ENCODE peak calls at places on chromosomes 12 and 14, in six cellular contexts. One of them, this sample, is unnamed.

GRCh38 chr14:92556255-92556741 is 42.7 kb downstream of the RIN3 start:
- DNase-seq in brain microvascular endothelial cell: no peak
- DNase-seq in suprapubic skin: no peak
- DNase-seq in psoas muscle: no peak
- DNase-seq in IMR-90: peak
- DNase-seq in A549: no peak
- DNase-seq in this sample: no peak

GRCh38 chr12:69272511-69272910 is 33.1 kb downstream of the CPSF6 start:
- DNase-seq in brain microvascular endothelial cell: no peak
- DNase-seq in suprapubic skin: no peak
- DNase-seq in psoas muscle: no peak
- DNase-seq in IMR-90: no peak
- DNase-seq in A549: no peak
- DNase-seq in this sample: no peak

GRCh38 chr12:115341442-115341841 is 657.5 kb upstream of the TBX3 start:
- DNase-seq in brain microvascular endothelial cell: peak
- DNase-seq in suprapubic skin: peak
- DNase-seq in psoas muscle: peak
- DNase-seq in IMR-90: peak
- DNase-seq in A549: peak
- DNase-seq in this sample: no peak

GRCh38 chr12:124005736-124006581 is 32.9 kb downstream of the ZNF664 start:
- DNase-seq in brain microvascular endothelial cell: no peak
- DNase-seq in suprapubic skin: no peak
- DNase-seq in psoas muscle: no peak
- DNase-seq in IMR-90: no peak
- DNase-seq in A549: no peak
- DNase-seq in this sample: no peak

GRCh38 chr12:104381721-104382480 is 74.8 kb upstream of the CHST11 start:
- DNase-seq in brain microvascular endothelial cell: peak
- DNase-seq in suprapubic skin: peak
- DNase-seq in psoas muscle: peak
- DNase-seq in IMR-90: peak
- DNase-seq in A549: peak
- DNase-seq in this sample: peak

GRCh38 chr14:93333631-93334095 is 827 bp upstream of the BTBD7 start:
- DNase-seq in brain microvascular endothelial cell: no peak
- DNase-seq in suprapubic skin: no peak
- DNase-seq in psoas muscle: no peak
- DNase-seq in IMR-90: no peak
- DNase-seq in A549: no peak
- DNase-seq in this sample: no peak

GRCh38 chr12:100403446-100403845 is 46.6 kb downstream of the SLC17A8 start:
- DNase-seq in brain microvascular endothelial cell: peak
- DNase-seq in suprapubic skin: no peak
- DNase-seq in psoas muscle: no peak
- DNase-seq in IMR-90: no peak
- DNase-seq in A549: no peak
- DNase-seq in this sample: no peak

GRCh38 chr12:64883264-64884163 is 59.1 kb downstream of the TBC1D30 start:
- DNase-seq in brain microvascular endothelial cell: no peak
- DNase-seq in suprapubic skin: no peak
- DNase-seq in psoas muscle: no peak
- DNase-seq in IMR-90: no peak
- DNase-seq in A549: peak
- DNase-seq in this sample: no peak

GRCh38 chr12:127987199-127987901 is 279.6 kb upstream of the TMEM132C start:
- DNase-seq in brain microvascular endothelial cell: peak
- DNase-seq in suprapubic skin: no peak
- DNase-seq in psoas muscle: peak
- DNase-seq in IMR-90: no peak
- DNase-seq in A549: no peak
- DNase-seq in this sample: no peak

GRCh38 chr12:106903241-106903950 is 52.3 kb upstream of the TMEM263 start:
- DNase-seq in brain microvascular endothelial cell: peak
- DNase-seq in suprapubic skin: peak
- DNase-seq in psoas muscle: peak
- DNase-seq in IMR-90: peak
- DNase-seq in A549: peak
- DNase-seq in this sample: peak

GRCh38 chr12:80805106-80805505 is 88.4 kb downstream of the MYF5 start:
- DNase-seq in brain microvascular endothelial cell: no peak
- DNase-seq in suprapubic skin: no peak
- DNase-seq in psoas muscle: no peak
- DNase-seq in IMR-90: peak
- DNase-seq in A549: no peak
- DNase-seq in this sample: no peak

GRCh38 chr14:100824156-100824555 is 1.8 kb upstream of the MEG3 start:
- DNase-seq in brain microvascular endothelial cell: peak
- DNase-seq in suprapubic skin: no peak
- DNase-seq in psoas muscle: peak
- DNase-seq in IMR-90: peak
- DNase-seq in A549: no peak
- DNase-seq in this sample: peak

GRCh38 chr14:52706286-52706685 is 714 bp upstream of the PSMC6 start:
- DNase-seq in brain microvascular endothelial cell: no peak
- DNase-seq in suprapubic skin: no peak
- DNase-seq in psoas muscle: no peak
- DNase-seq in IMR-90: peak
- DNase-seq in A549: no peak
- DNase-seq in this sample: no peak

GRCh38 chr12:2402180-2402579 is 349.4 kb downstream of the CACNA1C start:
- DNase-seq in brain microvascular endothelial cell: no peak
- DNase-seq in suprapubic skin: no peak
- DNase-seq in psoas muscle: no peak
- DNase-seq in IMR-90: no peak
- DNase-seq in A549: no peak
- DNase-seq in this sample: no peak

GRCh38 chr14:99174920-99175319 is 97.1 kb downstream of the BCL11B start:
- DNase-seq in brain microvascular endothelial cell: no peak
- DNase-seq in suprapubic skin: peak
- DNase-seq in psoas muscle: no peak
- DNase-seq in IMR-90: no peak
- DNase-seq in A549: no peak
- DNase-seq in this sample: no peak

GRCh38 chr12:19880724-19881123 is 441.4 kb downstream of the AEBP2 start:
- DNase-seq in brain microvascular endothelial cell: no peak
- DNase-seq in suprapubic skin: no peak
- DNase-seq in psoas muscle: no peak
- DNase-seq in IMR-90: no peak
- DNase-seq in A549: no peak
- DNase-seq in this sample: no peak

GRCh38 chr14:68409355-68409754 is 383.5 kb downstream of the ZFP36L1 start:
- DNase-seq in brain microvascular endothelial cell: no peak
- DNase-seq in suprapubic skin: no peak
- DNase-seq in psoas muscle: no peak
- DNase-seq in IMR-90: no peak
- DNase-seq in A549: no peak
- DNase-seq in this sample: no peak

GRCh38 chr14:78152246-78153068 is 17.7 kb upstream of the NRXN3 start:
- DNase-seq in brain microvascular endothelial cell: no peak
- DNase-seq in suprapubic skin: no peak
- DNase-seq in psoas muscle: no peak
- DNase-seq in IMR-90: no peak
- DNase-seq in A549: no peak
- DNase-seq in this sample: no peak

GRCh38 chr14:96363751-96364336 is 518 bp downstream of the GSKIP start:
- DNase-seq in brain microvascular endothelial cell: peak
- DNase-seq in suprapubic skin: no peak
- DNase-seq in psoas muscle: peak
- DNase-seq in IMR-90: peak
- DNase-seq in A549: peak
- DNase-seq in this sample: peak

GRCh38 chr14:69818760-69819191 is 21.7 kb upstream of the SLC10A1 start:
- DNase-seq in brain microvascular endothelial cell: peak
- DNase-seq in suprapubic skin: no peak
- DNase-seq in psoas muscle: peak
- DNase-seq in IMR-90: peak
- DNase-seq in A549: peak
- DNase-seq in this sample: peak

GRCh38 chr12:51531982-51532497 is 59.0 kb upstream of the SCN8A start:
- DNase-seq in brain microvascular endothelial cell: peak
- DNase-seq in suprapubic skin: no peak
- DNase-seq in psoas muscle: peak
- DNase-seq in IMR-90: peak
- DNase-seq in A549: peak
- DNase-seq in this sample: peak

GRCh38 chr12:113461666-113462065 is 10.0 kb downstream of the LHX5 start:
- DNase-seq in brain microvascular endothelial cell: no peak
- DNase-seq in suprapubic skin: no peak
- DNase-seq in psoas muscle: no peak
- DNase-seq in IMR-90: no peak
- DNase-seq in A549: peak
- DNase-seq in this sample: no peak

GRCh38 chr14:76929927-76930326 is 98.6 kb downstream of the IRF2BPL start:
- DNase-seq in brain microvascular endothelial cell: no peak
- DNase-seq in suprapubic skin: no peak
- DNase-seq in psoas muscle: no peak
- DNase-seq in IMR-90: no peak
- DNase-seq in A549: no peak
- DNase-seq in this sample: no peak

GRCh38 chr12:88658009-88658408 is 77.7 kb upstream of the KITLG start:
- DNase-seq in brain microvascular endothelial cell: no peak
- DNase-seq in suprapubic skin: no peak
- DNase-seq in psoas muscle: no peak
- DNase-seq in IMR-90: no peak
- DNase-seq in A549: no peak
- DNase-seq in this sample: no peak

GRCh38 chr12:117212563-117213190 is 22.4 kb upstream of the FBXO21 start:
- DNase-seq in brain microvascular endothelial cell: peak
- DNase-seq in suprapubic skin: peak
- DNase-seq in psoas muscle: peak
- DNase-seq in IMR-90: peak
- DNase-seq in A549: peak
- DNase-seq in this sample: no peak

GRCh38 chr14:78673845-78674244 is 503.7 kb downstream of the NRXN3 start:
- DNase-seq in brain microvascular endothelial cell: no peak
- DNase-seq in suprapubic skin: no peak
- DNase-seq in psoas muscle: no peak
- DNase-seq in IMR-90: no peak
- DNase-seq in A549: no peak
- DNase-seq in this sample: no peak

GRCh38 chr12:71476513-71476912 is 36.9 kb downstream of the LGR5 start:
- DNase-seq in brain microvascular endothelial cell: peak
- DNase-seq in suprapubic skin: no peak
- DNase-seq in psoas muscle: no peak
- DNase-seq in IMR-90: peak
- DNase-seq in A549: no peak
- DNase-seq in this sample: no peak

GRCh38 chr14:74911704-74912103 is 11.4 kb downstream of the RPS6KL1 start:
- DNase-seq in brain microvascular endothelial cell: no peak
- DNase-seq in suprapubic skin: no peak
- DNase-seq in psoas muscle: no peak
- DNase-seq in IMR-90: no peak
- DNase-seq in A549: no peak
- DNase-seq in this sample: no peak

GRCh38 chr12:94074970-94075695 is 73.2 kb upstream of the PLXNC1 start:
- DNase-seq in brain microvascular endothelial cell: peak
- DNase-seq in suprapubic skin: no peak
- DNase-seq in psoas muscle: peak
- DNase-seq in IMR-90: peak
- DNase-seq in A549: peak
- DNase-seq in this sample: peak

GRCh38 chr14:74964787-74965769 is 9.7 kb upstream of the PGF start:
- DNase-seq in brain microvascular endothelial cell: no peak
- DNase-seq in suprapubic skin: no peak
- DNase-seq in psoas muscle: no peak
- DNase-seq in IMR-90: peak
- DNase-seq in A549: no peak
- DNase-seq in this sample: no peak

GRCh38 chr14:51564986-51565604 is 86.6 kb upstream of the FRMD6 start:
- DNase-seq in brain microvascular endothelial cell: no peak
- DNase-seq in suprapubic skin: no peak
- DNase-seq in psoas muscle: no peak
- DNase-seq in IMR-90: no peak
- DNase-seq in A549: no peak
- DNase-seq in this sample: no peak

GRCh38 chr12:752673-753400 is 458 bp downstream of the WNK1 start:
- DNase-seq in brain microvascular endothelial cell: peak
- DNase-seq in suprapubic skin: peak
- DNase-seq in psoas muscle: peak
- DNase-seq in IMR-90: peak
- DNase-seq in A549: no peak
- DNase-seq in this sample: peak
- TF ChIP-seq CTCF in brain microvascular endothelial cell: no peak
- TF ChIP-seq CTCF in suprapubic skin: peak
- TF ChIP-seq CTCF in psoas muscle: peak
- TF ChIP-seq CTCF in IMR-90: peak
- TF ChIP-seq CTCF in A549: no peak
- TF ChIP-seq CTCF in this sample: peak

DNA sequence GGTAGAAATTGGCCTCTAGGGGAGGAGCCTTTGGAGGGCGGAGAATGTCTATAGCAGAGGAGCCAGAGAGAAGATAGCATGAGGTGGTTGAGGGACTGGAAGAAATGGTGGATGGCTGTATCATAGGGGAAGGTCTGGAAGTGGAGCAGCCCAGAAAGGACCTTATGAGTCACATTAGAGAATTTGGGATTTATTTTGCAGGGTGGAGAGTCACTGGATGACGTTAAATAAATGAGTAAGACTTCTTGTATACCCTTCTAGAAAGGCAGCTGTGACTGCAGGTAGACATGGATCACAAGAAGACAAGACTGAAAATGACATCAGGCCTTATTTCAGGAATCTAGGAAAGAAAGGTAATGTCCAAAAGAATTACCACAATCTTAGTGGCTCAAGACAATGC is 208.2 kb upstream of the TMTC1 start:
- DNase-seq in brain microvascular endothelial cell: no peak
- DNase-seq in suprapubic skin: no peak
- DNase-seq in psoas muscle: no peak
- DNase-seq in IMR-90: peak
- DNase-seq in A549: no peak
- DNase-seq in this sample: no peak
- TF ChIP-seq CTCF in brain microvascular endothelial cell: no peak
- TF ChIP-seq CTCF in suprapubic skin: no peak
- TF ChIP-seq CTCF in psoas muscle: no peak
- TF ChIP-seq CTCF in IMR-90: no peak
- TF ChIP-seq CTCF in A549: no peak
- TF ChIP-seq CTCF in this sample: no peak

DNA sequence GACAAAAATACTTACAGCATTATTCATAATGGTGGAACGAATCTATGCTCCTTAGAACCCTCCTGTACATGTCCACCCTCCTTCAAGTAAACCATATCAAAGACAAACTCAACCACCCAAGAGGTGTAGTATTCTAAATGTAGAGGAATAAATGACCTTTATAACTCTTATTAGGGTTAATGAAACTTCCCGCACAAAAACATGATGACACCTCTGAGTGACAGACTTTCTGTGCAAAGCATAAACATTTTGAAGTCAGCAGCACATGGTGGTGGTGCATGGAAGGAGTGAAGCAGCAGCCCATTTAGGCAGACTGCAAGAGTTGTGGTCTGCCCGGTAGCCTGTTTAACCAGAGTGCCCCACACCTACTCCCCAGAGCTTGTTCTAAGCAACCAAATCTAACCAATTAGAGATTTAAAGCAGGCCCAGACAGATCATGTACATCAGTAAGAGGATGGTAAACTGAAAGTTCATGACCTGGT is 615 bp upstream of the ASB8 start:
- DNase-seq in brain microvascular endothelial cell: no peak
- DNase-seq in suprapubic skin: no peak
- DNase-seq in psoas muscle: no peak
- DNase-seq in IMR-90: no peak
- DNase-seq in A549: no peak
- DNase-seq in this sample: no peak
- TF ChIP-seq CTCF in brain microvascular endothelial cell: no peak
- TF ChIP-seq CTCF in suprapubic skin: no peak
- TF ChIP-seq CTCF in psoas muscle: no peak
- TF ChIP-seq CTCF in IMR-90: no peak
- TF ChIP-seq CTCF in A549: no peak
- TF ChIP-seq CTCF in this sample: no peak

GRCh38 chr14:90756755-90757345 is 59.4 kb downstream of the TTC7B start:
- DNase-seq in brain microvascular endothelial cell: no peak
- DNase-seq in suprapubic skin: peak
- DNase-seq in psoas muscle: peak
- DNase-seq in IMR-90: no peak
- DNase-seq in A549: no peak
- DNase-seq in this sample: no peak
- TF ChIP-seq CTCF in brain microvascular endothelial cell: no peak
- TF ChIP-seq CTCF in suprapubic skin: no peak
- TF ChIP-seq CTCF in psoas muscle: peak
- TF ChIP-seq CTCF in IMR-90: no peak
- TF ChIP-seq CTCF in A549: no peak
- TF ChIP-seq CTCF in this sample: no peak